ENCODE peak calls at places on chromosomes 7 and 10, in nine cellular contexts. One of them, this sample, is unnamed.

GRCh38 chr7:109527833-109528232 is 958.2 kb downstream of the DNAJB9 start:
- DNase-seq in CD4-positive, alpha-beta memory T cell: no peak
- DNase-seq in HEK293T: no peak
- DNase-seq in activated naive CD4-positive, alpha-beta T cell treated with anti-CD3 and anti-CD28 coated beads for 36 hours: no peak
- DNase-seq in NB4: no peak
- DNase-seq in uterus: no peak
- DNase-seq in fibroblast of lung: no peak
- DNase-seq in effector memory CD4-positive, alpha-beta T cell: no peak
- DNase-seq in cerebellar nuclear complex: no peak
- DNase-seq in this sample: no peak

GRCh38 chr7:128424936-128425335 is 15.2 kb upstream of the IMPDH1 start:
- DNase-seq in HEK293T: no peak
- DNase-seq in cerebellar nuclear complex: no peak
- DNase-seq in effector memory CD4-positive, alpha-beta T cell: no peak
- DNase-seq in CD4-positive, alpha-beta memory T cell: no peak
- DNase-seq in fibroblast of lung: no peak
- DNase-seq in activated naive CD4-positive, alpha-beta T cell treated with anti-CD3 and anti-CD28 coated beads for 36 hours: no peak
- DNase-seq in uterus: no peak
- DNase-seq in NB4: no peak
- DNase-seq in this sample: no peak

GRCh38 chr10:91298224-91298862 is 77.9 kb downstream of the PCGF5 start:
- DNase-seq in fibroblast of lung: peak; percentile 81
- DNase-seq in effector memory CD4-positive, alpha-beta T cell: peak; percentile 52
- DNase-seq in HEK293T: peak; percentile 82
- DNase-seq in NB4: peak; percentile 75
- DNase-seq in uterus: peak; percentile 61
- DNase-seq in activated naive CD4-positive, alpha-beta T cell treated with anti-CD3 and anti-CD28 coated beads for 36 hours: peak; percentile 90
- DNase-seq in CD4-positive, alpha-beta memory T cell: peak; percentile 79
- DNase-seq in cerebellar nuclear complex: peak; percentile 2
- DNase-seq in this sample: peak; percentile 80

GRCh38 chr7:706721-707120 is 19.8 kb upstream of the DNAAF5 start:
- DNase-seq in activated naive CD4-positive, alpha-beta T cell treated with anti-CD3 and anti-CD28 coated beads for 36 hours: no peak
- DNase-seq in effector memory CD4-positive, alpha-beta T cell: no peak
- DNase-seq in fibroblast of lung: no peak
- DNase-seq in uterus: no peak
- DNase-seq in NB4: no peak
- DNase-seq in CD4-positive, alpha-beta memory T cell: no peak
- DNase-seq in cerebellar nuclear complex: no peak
- DNase-seq in HEK293T: no peak
- DNase-seq in this sample: no peak

GRCh38 chr10:79562135-79562756 is 2.0 kb upstream of the SFTPA2 start:
- DNase-seq in cerebellar nuclear complex: no peak
- DNase-seq in effector memory CD4-positive, alpha-beta T cell: peak; percentile 25
- DNase-seq in fibroblast of lung: peak; percentile 56
- DNase-seq in CD4-positive, alpha-beta memory T cell: peak; percentile 43
- DNase-seq in uterus: no peak
- DNase-seq in HEK293T: peak; percentile 76
- DNase-seq in NB4: peak; percentile 76
- DNase-seq in activated naive CD4-positive, alpha-beta T cell treated with anti-CD3 and anti-CD28 coated beads for 36 hours: peak; percentile 81
- DNase-seq in this sample: peak; percentile 69

GRCh38 chr10:103763374-103764202 is 91.8 kb downstream of the SH3PXD2A start:
- DNase-seq in CD4-positive, alpha-beta memory T cell: no peak
- DNase-seq in HEK293T: no peak
- DNase-seq in effector memory CD4-positive, alpha-beta T cell: no peak
- DNase-seq in uterus: no peak
- DNase-seq in cerebellar nuclear complex: no peak
- DNase-seq in activated naive CD4-positive, alpha-beta T cell treated with anti-CD3 and anti-CD28 coated beads for 36 hours: peak; percentile 55
- DNase-seq in NB4: peak; percentile 95
- DNase-seq in fibroblast of lung: no peak
- DNase-seq in this sample: peak; percentile 26

GRCh38 chr7:81725496-81726117 is 44.2 kb downstream of the HGF start:
- DNase-seq in activated naive CD4-positive, alpha-beta T cell treated with anti-CD3 and anti-CD28 coated beads for 36 hours: no peak
- DNase-seq in fibroblast of lung: peak; percentile 94
- DNase-seq in cerebellar nuclear complex: no peak
- DNase-seq in HEK293T: no peak
- DNase-seq in CD4-positive, alpha-beta memory T cell: no peak
- DNase-seq in uterus: no peak
- DNase-seq in NB4: no peak
- DNase-seq in effector memory CD4-positive, alpha-beta T cell: no peak
- DNase-seq in this sample: no peak

GRCh38 chr7:5232485-5232837 is 42.4 kb downstream of the WIPI2 start:
- DNase-seq in activated naive CD4-positive, alpha-beta T cell treated with anti-CD3 and anti-CD28 coated beads for 36 hours: no peak
- DNase-seq in NB4: no peak
- DNase-seq in cerebellar nuclear complex: no peak
- DNase-seq in CD4-positive, alpha-beta memory T cell: no peak
- DNase-seq in uterus: no peak
- DNase-seq in effector memory CD4-positive, alpha-beta T cell: no peak
- DNase-seq in HEK293T: no peak
- DNase-seq in fibroblast of lung: no peak
- DNase-seq in this sample: no peak

GRCh38 chr10:62619409-62619730 is 185.2 kb upstream of the ADO start:
- DNase-seq in HEK293T: no peak
- DNase-seq in NB4: peak; percentile 52
- DNase-seq in fibroblast of lung: peak; percentile 14
- DNase-seq in effector memory CD4-positive, alpha-beta T cell: no peak
- DNase-seq in CD4-positive, alpha-beta memory T cell: no peak
- DNase-seq in cerebellar nuclear complex: no peak
- DNase-seq in activated naive CD4-positive, alpha-beta T cell treated with anti-CD3 and anti-CD28 coated beads for 36 hours: no peak
- DNase-seq in uterus: no peak
- DNase-seq in this sample: no peak

GRCh38 chr7:93921607-93922446 is at the start of gene GNG11:
- DNase-seq in uterus: peak; percentile 79
- DNase-seq in CD4-positive, alpha-beta memory T cell: no peak
- DNase-seq in activated naive CD4-positive, alpha-beta T cell treated with anti-CD3 and anti-CD28 coated beads for 36 hours: peak; percentile 47
- DNase-seq in fibroblast of lung: peak; percentile 74
- DNase-seq in cerebellar nuclear complex: no peak
- DNase-seq in NB4: peak; percentile 30
- DNase-seq in HEK293T: peak; percentile 53
- DNase-seq in effector memory CD4-positive, alpha-beta T cell: no peak
- DNase-seq in this sample: peak; percentile 67

GRCh38 chr10:119429771-119430170 is 112.7 kb downstream of the RGS10 start:
- DNase-seq in HEK293T: no peak
- DNase-seq in cerebellar nuclear complex: no peak
- DNase-seq in activated naive CD4-positive, alpha-beta T cell treated with anti-CD3 and anti-CD28 coated beads for 36 hours: no peak
- DNase-seq in NB4: no peak
- DNase-seq in uterus: no peak
- DNase-seq in CD4-positive, alpha-beta memory T cell: no peak
- DNase-seq in effector memory CD4-positive, alpha-beta T cell: no peak
- DNase-seq in fibroblast of lung: no peak
- DNase-seq in this sample: no peak

GRCh38 chr10:28983799-28984198 is 305.1 kb upstream of the LYZL1 start:
- DNase-seq in NB4: no peak
- DNase-seq in effector memory CD4-positive, alpha-beta T cell: no peak
- DNase-seq in uterus: no peak
- DNase-seq in activated naive CD4-positive, alpha-beta T cell treated with anti-CD3 and anti-CD28 coated beads for 36 hours: no peak
- DNase-seq in HEK293T: no peak
- DNase-seq in CD4-positive, alpha-beta memory T cell: no peak
- DNase-seq in fibroblast of lung: peak; percentile 30
- DNase-seq in cerebellar nuclear complex: no peak
- DNase-seq in this sample: no peak

GRCh38 chr7:115679976-115680375 is 350.6 kb downstream of the TFEC start:
- DNase-seq in NB4: peak; percentile 57
- DNase-seq in activated naive CD4-positive, alpha-beta T cell treated with anti-CD3 and anti-CD28 coated beads for 36 hours: peak; percentile 6
- DNase-seq in cerebellar nuclear complex: no peak
- DNase-seq in fibroblast of lung: peak; percentile 65
- DNase-seq in effector memory CD4-positive, alpha-beta T cell: no peak
- DNase-seq in HEK293T: peak; percentile 48
- DNase-seq in CD4-positive, alpha-beta memory T cell: peak; percentile 6
- DNase-seq in uterus: peak; percentile 13
- DNase-seq in this sample: peak; percentile 8

GRCh38 chr10:87860156-87860795 is 3.1 kb downstream of the KLLN start:
- DNase-seq in cerebellar nuclear complex: no peak
- DNase-seq in NB4: peak; percentile 88
- DNase-seq in CD4-positive, alpha-beta memory T cell: peak; percentile 57
- DNase-seq in activated naive CD4-positive, alpha-beta T cell treated with anti-CD3 and anti-CD28 coated beads for 36 hours: peak; percentile 51
- DNase-seq in HEK293T: peak; percentile 42
- DNase-seq in uterus: no peak
- DNase-seq in fibroblast of lung: peak; percentile 72
- DNase-seq in effector memory CD4-positive, alpha-beta T cell: no peak
- DNase-seq in this sample: peak; percentile 20

GRCh38 chr7:43392638-43393037 is 190.3 kb upstream of the STK17A start:
- DNase-seq in cerebellar nuclear complex: no peak
- DNase-seq in uterus: no peak
- DNase-seq in NB4: no peak
- DNase-seq in activated naive CD4-positive, alpha-beta T cell treated with anti-CD3 and anti-CD28 coated beads for 36 hours: no peak
- DNase-seq in HEK293T: no peak
- DNase-seq in fibroblast of lung: no peak
- DNase-seq in effector memory CD4-positive, alpha-beta T cell: no peak
- DNase-seq in CD4-positive, alpha-beta memory T cell: no peak
- DNase-seq in this sample: no peak

GRCh38 chr7:99679400-99680191 is at the start of gene CYP3A5:
- DNase-seq in uterus: peak; percentile 44
- DNase-seq in CD4-positive, alpha-beta memory T cell: no peak
- DNase-seq in activated naive CD4-positive, alpha-beta T cell treated with anti-CD3 and anti-CD28 coated beads for 36 hours: no peak
- DNase-seq in cerebellar nuclear complex: no peak
- DNase-seq in fibroblast of lung: peak; percentile 58
- DNase-seq in effector memory CD4-positive, alpha-beta T cell: no peak
- DNase-seq in HEK293T: peak; percentile 23
- DNase-seq in NB4: peak; percentile 18
- DNase-seq in this sample: no peak

GRCh38 chr7:12647364-12648219 is 39.8 kb upstream of the ARL4A start:
- DNase-seq in effector memory CD4-positive, alpha-beta T cell: no peak
- DNase-seq in activated naive CD4-positive, alpha-beta T cell treated with anti-CD3 and anti-CD28 coated beads for 36 hours: no peak
- DNase-seq in fibroblast of lung: peak; percentile 65
- DNase-seq in NB4: no peak
- DNase-seq in uterus: no peak
- DNase-seq in CD4-positive, alpha-beta memory T cell: no peak
- DNase-seq in HEK293T: no peak
- DNase-seq in cerebellar nuclear complex: no peak
- DNase-seq in this sample: no peak

GRCh38 chr7:1924185-1924817 is 254.2 kb downstream of the ELFN1 start:
- DNase-seq in CD4-positive, alpha-beta memory T cell: no peak
- DNase-seq in NB4: peak; percentile 96
- DNase-seq in activated naive CD4-positive, alpha-beta T cell treated with anti-CD3 and anti-CD28 coated beads for 36 hours: peak; percentile 34
- DNase-seq in fibroblast of lung: no peak
- DNase-seq in uterus: no peak
- DNase-seq in effector memory CD4-positive, alpha-beta T cell: no peak
- DNase-seq in cerebellar nuclear complex: no peak
- DNase-seq in HEK293T: no peak
- DNase-seq in this sample: no peak

GRCh38 chr7:28408974-28409715 is 3.2 kb upstream of the CREB5 start:
- DNase-seq in uterus: peak; percentile 99
- DNase-seq in effector memory CD4-positive, alpha-beta T cell: no peak
- DNase-seq in cerebellar nuclear complex: peak; percentile 81
- DNase-seq in HEK293T: peak; percentile 92
- DNase-seq in fibroblast of lung: peak; percentile 99
- DNase-seq in CD4-positive, alpha-beta memory T cell: peak; percentile 14
- DNase-seq in NB4: peak; percentile 85
- DNase-seq in activated naive CD4-positive, alpha-beta T cell treated with anti-CD3 and anti-CD28 coated beads for 36 hours: peak; percentile 88
- DNase-seq in this sample: peak; percentile 90

GRCh38 chr7:27242580-27243339 is at the start of gene EVX1:
- DNase-seq in fibroblast of lung: no peak
- DNase-seq in activated naive CD4-positive, alpha-beta T cell treated with anti-CD3 and anti-CD28 coated beads for 36 hours: peak; percentile 78
- DNase-seq in uterus: no peak
- DNase-seq in HEK293T: no peak
- DNase-seq in NB4: no peak
- DNase-seq in cerebellar nuclear complex: no peak
- DNase-seq in effector memory CD4-positive, alpha-beta T cell: peak; percentile 25
- DNase-seq in CD4-positive, alpha-beta memory T cell: peak; percentile 46
- DNase-seq in this sample: no peak

GRCh38 chr10:101303087-101303753 is 50.7 kb upstream of the BTRC start:
- DNase-seq in activated naive CD4-positive, alpha-beta T cell treated with anti-CD3 and anti-CD28 coated beads for 36 hours: no peak
- DNase-seq in effector memory CD4-positive, alpha-beta T cell: no peak
- DNase-seq in cerebellar nuclear complex: no peak
- DNase-seq in uterus: no peak
- DNase-seq in HEK293T: no peak
- DNase-seq in fibroblast of lung: no peak
- DNase-seq in NB4: no peak
- DNase-seq in CD4-positive, alpha-beta memory T cell: no peak
- DNase-seq in this sample: no peak

GRCh38 chr7:47418910-47419309 is 163.0 kb downstream of the TNS3 start:
- DNase-seq in activated naive CD4-positive, alpha-beta T cell treated with anti-CD3 and anti-CD28 coated beads for 36 hours: no peak
- DNase-seq in effector memory CD4-positive, alpha-beta T cell: no peak
- DNase-seq in CD4-positive, alpha-beta memory T cell: no peak
- DNase-seq in HEK293T: no peak
- DNase-seq in cerebellar nuclear complex: no peak
- DNase-seq in fibroblast of lung: peak; percentile 70
- DNase-seq in NB4: no peak
- DNase-seq in uterus: peak; percentile 51
- DNase-seq in this sample: no peak

GRCh38 chr7:107173691-107174406 is 5.0 kb downstream of the HBP1 start:
- DNase-seq in effector memory CD4-positive, alpha-beta T cell: no peak
- DNase-seq in HEK293T: no peak
- DNase-seq in fibroblast of lung: no peak
- DNase-seq in uterus: no peak
- DNase-seq in CD4-positive, alpha-beta memory T cell: no peak
- DNase-seq in activated naive CD4-positive, alpha-beta T cell treated with anti-CD3 and anti-CD28 coated beads for 36 hours: no peak
- DNase-seq in cerebellar nuclear complex: no peak
- DNase-seq in NB4: no peak
- DNase-seq in this sample: no peak

This sample was measured in BE2C.